ENCODE peak calls at places on chromosomes 11 and 22, in six cellular contexts. V, R, X, I, O and Z are unnamed samples.

GRCh38 chr11:68031136-68031459 is 617 bp downstream of the NDUFS8 start:
- DNase-seq in I (no peak), X (no peak), O (no peak), V (peak; percentile 49), R (no peak), Z (no peak)

GRCh38 chr11:35433588-35433987 is 14.2 kb upstream of the SLC1A2 start:
- DNase-seq in V (no peak), R (no peak), I (no peak), X (no peak), O (no peak), Z (no peak)

GRCh38 chr22:42862045-42862734 is 5.1 kb upstream of the ARFGAP3 start:
- DNase-seq in R (no peak), I (no peak), O (no peak), V (peak; percentile 9), X (no peak), Z (no peak)

GRCh38 chr11:122081073-122081472 is 34.9 kb downstream of the BLID start:
- DNase-seq in I (no peak), R (no peak), O (no peak), X (no peak), V (no peak), Z (no peak)

GRCh38 chr11:4026389-4026788 is 68.2 kb upstream of the RRM1 start:
- DNase-seq in O (no peak), I (no peak), R (no peak), V (no peak), X (no peak), Z (no peak)

GRCh38 chr11:120611576-120611975 is 100.0 kb downstream of the GRIK4 start:
- DNase-seq in R (no peak), V (no peak), X (no peak), O (no peak), I (no peak), Z (no peak)

GRCh38 chr22:29343313-29343805 is 27.9 kb upstream of the RASL10A start:
- DNase-seq in V (peak; percentile 34), I (no peak), O (no peak), X (no peak), R (no peak), Z (no peak)

GRCh38 chr11:116693206-116694016 is 79.4 kb downstream of the BUD13 start:
- DNase-seq in X (no peak), V (peak; percentile 8), I (peak; percentile 40), O (peak; percentile 66), R (no peak), Z (peak; percentile 39)

GRCh38 chr11:117375960-117376359 is 48.3 kb downstream of the CEP164 start:
- DNase-seq in V (no peak), X (no peak), I (no peak), O (no peak), R (no peak), Z (no peak)

GRCh38 chr11:110124605-110125004 is 31.4 kb downstream of the ZC3H12C start:
- DNase-seq in V (no peak), I (no peak), R (no peak), O (no peak), X (no peak), Z (no peak)

GRCh38 chr22:17785185-17786184 is 11.2 kb upstream of the BID start:
- DNase-seq in R (peak; percentile 71), I (peak; percentile 78), X (no peak), V (no peak), O (no peak), Z (peak; percentile 92)

GRCh38 chr11:58675344-58676155 is 53.1 kb downstream of the CNTF start:
- DNase-seq in I (peak; percentile 85), O (no peak), V (peak; percentile 73), X (peak; percentile 20), R (peak; percentile 68), Z (peak; percentile 87)

GRCh38 chr22:49961601-49962011 is 1.0 kb downstream of the PIM3 start:
- DNase-seq in R (no peak), O (peak; percentile 87), X (no peak), I (no peak), V (peak; percentile 33), Z (no peak)

GRCh38 chr11:8698917-8699441 is 16.4 kb downstream of the RPL27A start:
- DNase-seq in V (no peak), R (no peak), I (no peak), O (no peak), X (no peak), Z (no peak)

GRCh38 chr11:11629368-11629767 is 7.6 kb upstream of the GALNT18 start:
- DNase-seq in X (no peak), V (no peak), R (no peak), O (no peak), I (no peak), Z (no peak)

GRCh38 chr22:41094036-41094435 is 1.6 kb downstream of the EP300 start:
- DNase-seq in I (peak; percentile 14), O (no peak), R (peak; percentile 27), X (no peak), V (peak; percentile 37), Z (no peak)

GRCh38 chr11:5507177-5507576 is 2.6 kb downstream of the UBQLN3 start:
- DNase-seq in O (no peak), V (no peak), R (no peak), X (no peak), I (no peak), Z (no peak)

GRCh38 chr11:34238966-34239365 is 118.8 kb downstream of the ABTB2 start:
- DNase-seq in I (no peak), O (no peak), R (no peak), V (no peak), X (no peak), Z (no peak)

GRCh38 chr22:37744589-37744988 is 47.7 kb downstream of the TRIOBP start:
- DNase-seq in V (no peak), X (no peak), I (no peak), R (no peak), O (no peak), Z (no peak)
- TF ChIP-seq CTCF in V (peak; percentile 16), X (no peak), I (no peak), R (no peak), O (no peak), Z (no peak)

DNA sequence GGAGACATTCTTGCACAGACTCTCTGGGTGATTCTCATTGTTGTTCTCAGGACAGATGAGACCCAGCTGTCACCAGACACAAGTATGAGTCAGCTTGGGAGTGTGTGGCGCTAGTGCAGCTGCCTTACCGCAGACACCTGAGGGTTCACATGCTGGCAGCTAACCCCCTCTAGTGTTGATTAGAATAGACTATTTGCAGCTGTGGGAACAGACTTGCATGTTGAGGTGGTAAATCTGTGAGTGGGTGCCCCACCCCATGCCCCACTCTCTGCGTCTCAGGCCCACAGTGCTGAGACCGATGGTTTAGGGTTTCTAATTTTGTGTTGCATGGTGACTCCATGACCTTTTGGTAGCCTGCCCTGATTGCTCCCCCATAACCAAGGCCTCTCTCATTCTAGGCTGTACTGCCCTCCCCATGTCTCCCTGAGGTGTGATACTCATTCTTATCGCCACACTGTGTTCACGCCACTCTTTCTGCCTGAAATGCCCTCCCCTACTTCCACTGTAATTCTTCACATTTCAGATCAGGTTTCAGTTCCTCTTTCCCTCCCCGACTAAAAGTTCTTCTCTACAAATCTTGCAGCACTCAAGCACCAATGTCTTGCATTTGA is 73.7 kb upstream of the KIRREL3 start:
- DNase-seq in X (no peak), I (peak; percentile 59), O (no peak), R (peak; percentile 96), V (peak; percentile 19), Z (peak; percentile 60)
- TF ChIP-seq CTCF in X (peak; percentile 30), I (peak; percentile 79), O (peak; percentile 75), R (peak; percentile 80), V (no peak), Z (peak; percentile 28)

GRCh38 chr11:61587951-61588695 is 7.2 kb upstream of the SYT7 start:
- DNase-seq in I (peak; percentile 89), V (no peak), R (no peak), X (no peak), O (no peak), Z (peak; percentile 82)
- TF ChIP-seq CTCF in I (peak; percentile 52), V (peak; percentile 51), R (peak; percentile 19), X (peak; percentile 26), O (peak; percentile 64), Z (no peak)

DNA sequence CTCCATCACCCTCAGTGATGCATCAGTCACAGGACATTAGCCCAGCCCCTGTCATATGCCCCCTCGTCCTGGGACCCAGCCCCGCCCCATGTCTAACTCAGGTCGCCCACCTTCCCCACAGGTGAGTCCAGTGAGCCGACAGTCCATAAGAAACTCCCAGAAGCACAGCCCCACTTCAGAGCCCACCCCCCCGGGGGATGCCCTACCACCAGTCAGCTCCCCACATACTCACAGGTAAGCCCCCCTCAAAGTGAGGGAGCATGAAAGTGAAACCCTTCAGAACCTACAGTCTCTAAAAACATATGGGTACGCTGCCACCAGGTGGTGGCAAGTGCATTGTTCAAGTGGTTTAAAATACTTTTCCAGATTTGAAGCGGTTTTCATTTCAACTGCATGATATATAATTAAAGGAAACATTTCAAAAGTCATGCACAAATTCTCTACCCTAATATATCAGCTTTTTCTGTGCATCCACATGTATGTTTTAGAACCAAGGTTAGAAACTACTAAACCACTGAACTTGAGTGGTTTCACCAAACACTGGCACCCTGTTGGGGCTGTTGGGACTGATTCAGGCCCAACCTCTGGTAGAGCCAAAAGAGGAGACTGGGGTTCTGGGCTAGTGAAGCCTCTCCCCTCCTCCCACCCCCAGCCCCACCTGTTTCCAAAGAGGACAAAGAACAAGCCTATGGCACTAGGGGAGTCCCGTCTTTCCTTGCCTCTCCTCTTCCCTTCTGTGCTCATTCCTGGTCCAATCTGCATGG is 17.3 kb downstream of the EPS8L2 start:
- DNase-seq in O (no peak), R (peak; percentile 60), V (peak; percentile 67), I (peak; percentile 57), X (no peak), Z (peak; percentile 59)
- TF ChIP-seq CTCF in O (peak; percentile 82), R (peak; percentile 69), V (peak; percentile 47), I (peak; percentile 59), X (peak; percentile 51), Z (peak; percentile 67)

GRCh38 chr11:13834463-13834862 is 128.1 kb upstream of the SPON1 start:
- DNase-seq in R (no peak), I (peak; percentile 36), X (no peak), O (no peak), V (no peak), Z (no peak)
- TF ChIP-seq CTCF in R (peak; percentile 23), I (peak; percentile 39), X (peak; percentile 18), O (peak; percentile 44), V (peak; percentile 27), Z (peak; percentile 40)